ENCODE peak calls at places on chromosomes 12 and 14, in four cellular contexts. One of them, this sample, is unnamed.

GRCh38 chr14:34713681-34714319 is 593 bp downstream of the CFL2 start:
- DNase-seq in astrocyte of the spinal cord: peak
- DNase-seq in HFF-Myc: no peak
- DNase-seq in BJ: peak
- DNase-seq in this sample: no peak

GRCh38 chr14:57486767-57487379 is 6.8 kb downstream of the CCDC198 start:
- DNase-seq in astrocyte of the spinal cord: peak
- DNase-seq in HFF-Myc: peak
- DNase-seq in BJ: no peak
- DNase-seq in this sample: no peak

GRCh38 chr12:67764055-67764454 is 115.5 kb downstream of the DYRK2 start:
- DNase-seq in astrocyte of the spinal cord: no peak
- DNase-seq in HFF-Myc: no peak
- DNase-seq in BJ: no peak
- DNase-seq in this sample: no peak

GRCh38 chr12:104171785-104172563 is 34.0 kb upstream of the NFYB start:
- DNase-seq in astrocyte of the spinal cord: no peak
- DNase-seq in HFF-Myc: no peak
- DNase-seq in BJ: no peak
- DNase-seq in this sample: no peak

GRCh38 chr12:27549801-27550652 is 26.0 kb downstream of the PPFIBP1 start:
- DNase-seq in astrocyte of the spinal cord: peak
- DNase-seq in HFF-Myc: peak
- DNase-seq in BJ: peak
- DNase-seq in this sample: peak

GRCh38 chr12:131025234-131025633 is 71.5 kb downstream of the ADGRD1 start:
- DNase-seq in astrocyte of the spinal cord: no peak
- DNase-seq in HFF-Myc: no peak
- DNase-seq in BJ: no peak
- DNase-seq in this sample: no peak

GRCh38 chr14:66939409-66939808 is 249.8 kb upstream of the GARIN2 start:
- DNase-seq in astrocyte of the spinal cord: no peak
- DNase-seq in HFF-Myc: no peak
- DNase-seq in BJ: no peak
- DNase-seq in this sample: no peak

GRCh38 chr12:57127101-57127709 is 1.1 kb upstream of the LRP1 start:
- DNase-seq in astrocyte of the spinal cord: no peak
- DNase-seq in HFF-Myc: no peak
- DNase-seq in BJ: no peak
- DNase-seq in this sample: no peak

GRCh38 chr12:27554421-27555186 is 30.6 kb downstream of the PPFIBP1 start:
- DNase-seq in astrocyte of the spinal cord: peak
- DNase-seq in HFF-Myc: no peak
- DNase-seq in BJ: no peak
- DNase-seq in this sample: no peak

GRCh38 chr12:52949413-52950331 is 754 bp downstream of the KRT18 start:
- DNase-seq in astrocyte of the spinal cord: peak
- DNase-seq in HFF-Myc: peak
- DNase-seq in BJ: peak
- DNase-seq in this sample: no peak

GRCh38 chr12:74071182-74071581 is 466.5 kb upstream of the ATXN7L3B start:
- DNase-seq in astrocyte of the spinal cord: no peak
- DNase-seq in HFF-Myc: no peak
- DNase-seq in BJ: no peak
- DNase-seq in this sample: no peak

GRCh38 chr12:40312982-40313576 is 88.3 kb downstream of the LRRK2 start:
- DNase-seq in astrocyte of the spinal cord: peak
- DNase-seq in HFF-Myc: no peak
- DNase-seq in BJ: no peak
- DNase-seq in this sample: peak

GRCh38 chr14:24911324-24912095 is 138.4 kb downstream of the STXBP6 start:
- DNase-seq in astrocyte of the spinal cord: peak
- DNase-seq in HFF-Myc: peak
- DNase-seq in BJ: peak
- DNase-seq in this sample: peak

DNA sequence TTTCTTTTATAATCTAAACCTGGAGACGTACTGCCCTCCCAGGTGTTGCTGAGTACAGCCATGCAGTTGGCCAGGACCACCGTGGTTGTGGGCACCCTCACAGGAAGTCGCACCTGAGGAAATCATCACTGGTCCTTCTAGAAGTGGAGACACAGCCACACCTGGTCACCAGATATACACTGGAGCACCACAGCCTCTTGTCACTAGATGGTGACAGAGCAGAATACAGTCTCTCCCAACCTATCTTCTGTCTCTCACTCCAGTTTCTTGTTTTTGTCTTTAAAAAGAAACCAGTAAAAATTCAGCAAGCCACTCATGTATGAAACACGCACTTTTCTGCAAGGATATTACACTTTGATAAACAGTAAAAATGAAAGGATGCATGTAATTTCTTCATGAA is 43.1 kb upstream of the GPHB5 start:
- DNase-seq in astrocyte of the spinal cord: no peak
- DNase-seq in HFF-Myc: no peak
- DNase-seq in BJ: no peak
- DNase-seq in this sample: no peak
- TF ChIP-seq CTCF in astrocyte of the spinal cord: no peak
- TF ChIP-seq CTCF in HFF-Myc: no peak
- TF ChIP-seq CTCF in BJ: no peak
- TF ChIP-seq CTCF in this sample: no peak

DNA sequence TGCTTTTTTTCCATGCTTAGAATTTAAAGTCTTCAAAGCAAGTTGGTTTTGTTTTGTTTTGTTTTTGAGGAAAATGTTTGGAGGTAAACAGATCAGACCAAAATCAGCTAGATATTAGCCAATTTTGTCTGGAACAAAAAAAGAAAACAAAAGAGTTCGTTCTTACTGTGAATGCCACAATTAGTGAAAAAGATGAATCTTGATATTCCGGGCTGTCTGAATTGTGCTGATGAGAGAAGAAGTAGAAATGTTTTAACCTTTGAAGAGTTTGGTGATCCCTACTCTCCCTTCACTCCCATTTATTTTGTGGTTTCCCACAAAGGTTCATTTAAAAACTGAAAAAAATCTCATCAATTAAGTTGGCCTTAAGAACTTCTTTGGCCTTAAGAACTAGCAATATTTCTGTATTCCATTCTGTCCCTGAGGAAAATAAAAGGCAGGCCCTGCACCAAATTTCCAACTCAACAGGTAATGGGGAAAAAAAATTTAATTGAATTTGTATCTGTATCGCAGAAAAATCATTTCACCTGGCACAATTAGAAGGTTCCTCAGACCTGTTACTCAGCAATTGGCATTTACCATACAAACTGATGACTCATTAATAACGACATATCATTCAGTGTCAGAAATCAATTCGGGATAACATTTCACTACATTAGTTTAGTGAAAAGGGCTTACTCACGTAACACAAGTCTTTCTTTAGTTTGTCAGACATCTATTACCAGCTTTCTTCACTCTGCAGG is 562 bp upstream of the GLIPR1L2 start:
- DNase-seq in astrocyte of the spinal cord: no peak
- DNase-seq in HFF-Myc: no peak
- DNase-seq in BJ: no peak
- DNase-seq in this sample: no peak
- H3K4me3 ChIP-seq in astrocyte of the spinal cord: peak
- H3K4me3 ChIP-seq in HFF-Myc: peak
- H3K4me3 ChIP-seq in BJ: peak
- H3K4me3 ChIP-seq in this sample: peak

GRCh38 chr12:12562585-12563245 is at the start of gene DUSP16:
- DNase-seq in astrocyte of the spinal cord: peak
- DNase-seq in HFF-Myc: peak
- DNase-seq in BJ: peak
- DNase-seq in this sample: peak
- TF ChIP-seq CTCF in astrocyte of the spinal cord: peak
- TF ChIP-seq CTCF in HFF-Myc: no peak
- TF ChIP-seq CTCF in BJ: peak
- TF ChIP-seq CTCF in this sample: no peak

GRCh38 chr14:50025073-50025472 is 91.3 kb downstream of the VCPKMT start:
- DNase-seq in astrocyte of the spinal cord: no peak
- DNase-seq in HFF-Myc: no peak
- DNase-seq in BJ: no peak
- DNase-seq in this sample: no peak

GRCh38 chr14:50025776-50026175 is 90.6 kb downstream of the VCPKMT start:
- DNase-seq in astrocyte of the spinal cord: peak
- DNase-seq in HFF-Myc: peak
- DNase-seq in BJ: no peak
- DNase-seq in this sample: no peak

GRCh38 chr14:50022661-50023060 is 93.7 kb downstream of the VCPKMT start:
- DNase-seq in astrocyte of the spinal cord: no peak
- DNase-seq in HFF-Myc: no peak
- DNase-seq in BJ: no peak
- DNase-seq in this sample: no peak

GRCh38 chr14:50026396-50026795 is 90.0 kb downstream of the VCPKMT start:
- DNase-seq in astrocyte of the spinal cord: no peak
- DNase-seq in HFF-Myc: no peak
- DNase-seq in BJ: no peak
- DNase-seq in this sample: no peak

GRCh38 chr14:50023671-50024490 is 92.5 kb downstream of the VCPKMT start:
- DNase-seq in astrocyte of the spinal cord: peak
- DNase-seq in HFF-Myc: no peak
- DNase-seq in BJ: no peak
- DNase-seq in this sample: peak
- H3K4me3 ChIP-seq in astrocyte of the spinal cord: peak
- H3K4me3 ChIP-seq in HFF-Myc: no peak
- H3K4me3 ChIP-seq in BJ: no peak
- H3K4me3 ChIP-seq in this sample: peak

DNA sequence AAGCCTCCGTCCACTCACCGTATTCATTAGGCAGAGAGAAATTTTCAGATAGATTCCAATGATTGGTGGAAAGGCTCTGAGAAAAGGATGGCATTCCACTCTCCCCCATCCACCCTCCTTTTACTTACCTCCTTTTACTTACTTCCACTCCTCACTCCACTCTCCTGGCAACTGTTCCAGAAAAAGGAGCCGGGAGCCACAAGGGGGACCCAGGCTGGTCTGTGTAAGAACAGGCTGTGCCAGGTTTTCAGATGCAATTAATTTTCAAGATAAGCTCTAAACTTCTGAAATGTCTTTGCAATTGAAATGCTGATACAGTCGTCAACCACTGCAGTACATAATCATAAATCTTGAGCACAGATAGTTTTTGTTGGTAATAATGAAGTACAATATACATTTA is 248.8 kb downstream of the ANO6 start:
- DNase-seq in astrocyte of the spinal cord: no peak
- DNase-seq in HFF-Myc: no peak
- DNase-seq in BJ: no peak
- DNase-seq in this sample: no peak
- TF ChIP-seq CTCF in astrocyte of the spinal cord: no peak
- TF ChIP-seq CTCF in HFF-Myc: no peak
- TF ChIP-seq CTCF in BJ: peak
- TF ChIP-seq CTCF in this sample: no peak